ENCODE peak calls at places on chromosome 9, in six cellular contexts. C is foreskin fibroblast, D is IMR-90, V is mucosa of descending colon, E is lung, F is progenitor cell of endocrine pancreas. B is an unnamed sample.

GRCh38 chr9:29691758-29692407 is 2118.6 kb upstream of the C9orf72 start:
- DNase-seq in F (no peak), C (peak), E (no peak), V (no peak), D (no peak), B (peak)

GRCh38 chr9:135282001-135282731 is 194.7 kb downstream of the OLFM1 start:
- DNase-seq in D (no peak), F (no peak), E (peak), C (peak), V (peak), B (no peak)

GRCh38 chr9:108185613-108186012 is 670.2 kb downstream of the ACTL7B start:
- DNase-seq in V (no peak), C (no peak), E (no peak), D (no peak), F (no peak), B (no peak)

GRCh38 chr9:92759990-92760893 is 4.4 kb downstream of the BICD2 start:
- DNase-seq in V (no peak), E (peak), C (peak), D (no peak), F (no peak), B (no peak)

GRCh38 chr9:117470455-117470854 is 55.6 kb upstream of the ASTN2 start:
- DNase-seq in E (no peak), V (no peak), C (no peak), F (no peak), D (no peak), B (no peak)

GRCh38 chr9:93577940-93578682 is 1.7 kb downstream of the PHF2 start:
- DNase-seq in D (no peak), E (no peak), F (no peak), V (no peak), C (peak), B (no peak)

GRCh38 chr9:96161819-96162218 is 140.2 kb downstream of the HSD17B3 start:
- DNase-seq in C (no peak), D (no peak), F (no peak), V (no peak), E (no peak), B (no peak)

GRCh38 chr9:130997925-130998595 is 10.9 kb upstream of the LAMC3 start:
- DNase-seq in C (peak), F (peak), E (peak), D (peak), V (peak), B (peak)

GRCh38 chr9:133509179-133510083 is 15.3 kb downstream of the MYMK start:
- DNase-seq in D (no peak), C (no peak), E (no peak), F (no peak), V (peak), B (no peak)

GRCh38 chr9:122134822-122135528 is 24.6 kb downstream of the NDUFA8 start:
- DNase-seq in C (peak), F (no peak), V (no peak), E (no peak), D (peak), B (no peak)

GRCh38 chr9:96413312-96414221 is 4.6 kb downstream of the ZNF367 start:
- DNase-seq in E (no peak), C (no peak), V (peak), D (no peak), F (no peak), B (no peak)

GRCh38 chr9:132169672-132170392 is 8.0 kb downstream of the NTNG2 start:
- DNase-seq in E (peak), F (peak), C (peak), D (peak), V (peak), B (peak)

GRCh38 chr9:121844090-121844489 is 192.7 kb downstream of the DAB2IP start:
- DNase-seq in V (no peak), C (no peak), D (no peak), E (no peak), F (no peak), B (peak)

GRCh38 chr9:134994926-134995791 is 77.4 kb upstream of the FCN1 start:
- DNase-seq in C (no peak), F (no peak), V (no peak), E (no peak), D (no peak), B (no peak)

DNA sequence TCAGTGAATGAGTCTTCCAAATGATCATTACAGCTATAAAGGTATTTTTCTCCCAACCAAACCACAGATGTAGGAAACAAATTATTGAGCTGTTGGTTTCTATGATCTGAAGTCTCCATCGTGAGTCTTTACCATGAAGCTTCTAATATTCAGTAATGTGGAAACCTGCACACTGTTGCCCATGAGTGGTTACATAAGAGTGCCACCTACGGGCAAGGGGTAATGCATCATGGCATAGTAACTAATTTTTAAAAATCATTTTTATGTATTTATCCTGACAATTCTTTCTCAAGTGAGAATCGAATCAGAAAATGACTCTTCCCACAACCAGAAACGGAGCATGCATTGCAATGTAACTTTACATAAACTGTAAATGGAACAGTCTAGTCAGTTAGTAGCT is 282.5 kb upstream of the SMARCA2 start:
- DNase-seq in E (no peak), F (no peak), D (no peak), C (no peak), V (no peak), B (no peak)
- TF ChIP-seq CTCF in E (no peak), F (no peak), D (no peak), C (no peak), V (no peak), B (no peak)

GRCh38 chr9:4297151-4297794 is 2.6 kb downstream of the GLIS3 start:
- DNase-seq in C (peak), F (no peak), E (peak), D (peak), V (peak), B (peak)
- TF ChIP-seq CTCF in C (peak), F (peak), E (no peak), D (peak), V (no peak), B (peak)

GRCh38 chr9:68685213-68685612 is 19.8 kb upstream of the PIP5K1B start:
- DNase-seq in C (no peak), E (no peak), F (no peak), V (no peak), D (no peak), B (no peak)

GRCh38 chr9:68690088-68690487 is 15.0 kb upstream of the PIP5K1B start:
- DNase-seq in C (no peak), E (peak), F (no peak), V (no peak), D (no peak), B (no peak)

GRCh38 chr9:68683433-68683832 is 21.6 kb upstream of the PIP5K1B start:
- DNase-seq in F (no peak), V (no peak), C (no peak), E (no peak), D (no peak), B (no peak)

GRCh38 chr9:68685770-68686169 is 19.3 kb upstream of the PIP5K1B start:
- DNase-seq in C (no peak), F (no peak), E (peak), D (no peak), V (peak), B (no peak)
- TF ChIP-seq CTCF in C (no peak), F (peak), E (no peak), D (peak), V (peak), B (peak)

GRCh38 chr9:74771262-74771585 is 116.5 kb downstream of the TRPM6 start:
- DNase-seq in D (no peak), E (no peak), V (no peak), C (no peak), F (no peak), B (no peak)
- TF ChIP-seq CTCF in D (no peak), E (no peak), V (no peak), C (no peak), F (no peak), B (peak)

DNA sequence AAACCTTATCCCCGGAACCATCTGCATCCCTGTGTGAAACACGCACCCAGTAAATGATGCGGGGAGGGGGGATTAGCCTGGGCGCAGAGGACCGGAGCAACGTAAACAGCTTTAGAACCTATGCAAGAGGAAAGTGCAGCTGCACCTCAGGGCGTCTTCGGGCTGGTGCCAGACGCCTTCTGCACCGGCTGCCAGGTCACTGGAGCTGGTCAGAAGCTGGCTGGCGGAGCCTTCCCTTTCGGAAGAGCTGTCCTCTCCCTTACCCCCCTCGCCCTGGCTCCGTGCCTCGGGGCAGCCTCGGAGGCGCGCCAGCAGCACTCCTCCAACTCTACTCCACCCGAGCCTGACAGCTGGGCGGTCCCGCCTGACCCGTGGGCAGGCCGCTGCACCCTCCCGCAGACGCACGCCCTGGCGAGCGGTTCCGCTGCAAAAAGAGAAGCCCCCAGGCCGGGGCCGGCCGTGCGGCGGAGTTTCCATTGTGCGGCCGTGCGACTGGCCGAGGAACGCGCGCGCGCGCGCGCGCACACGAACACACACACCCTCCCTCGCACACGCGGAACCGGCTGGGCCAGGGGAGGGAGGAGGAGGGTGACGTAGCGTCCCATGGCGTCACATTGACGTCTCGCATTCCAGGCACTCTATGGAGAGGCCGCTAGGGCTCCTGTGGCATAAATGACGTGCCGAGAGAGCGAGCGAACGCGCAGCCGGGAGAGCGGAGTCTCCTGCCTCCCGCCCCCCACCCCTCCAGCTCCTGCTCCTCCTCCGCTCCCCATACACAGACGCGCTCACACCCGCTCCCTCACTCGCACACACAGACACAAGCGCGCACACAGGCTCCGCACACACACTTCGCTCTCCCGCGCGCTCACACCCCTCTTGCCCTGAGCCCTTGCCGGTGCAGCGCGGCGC is at the start of gene NR4A3:
- DNase-seq in E (peak), F (peak), V (peak), C (peak), D (peak), B (peak)
- TF ChIP-seq CTCF in E (peak), F (peak), V (no peak), C (no peak), D (peak), B (peak)

DNA sequence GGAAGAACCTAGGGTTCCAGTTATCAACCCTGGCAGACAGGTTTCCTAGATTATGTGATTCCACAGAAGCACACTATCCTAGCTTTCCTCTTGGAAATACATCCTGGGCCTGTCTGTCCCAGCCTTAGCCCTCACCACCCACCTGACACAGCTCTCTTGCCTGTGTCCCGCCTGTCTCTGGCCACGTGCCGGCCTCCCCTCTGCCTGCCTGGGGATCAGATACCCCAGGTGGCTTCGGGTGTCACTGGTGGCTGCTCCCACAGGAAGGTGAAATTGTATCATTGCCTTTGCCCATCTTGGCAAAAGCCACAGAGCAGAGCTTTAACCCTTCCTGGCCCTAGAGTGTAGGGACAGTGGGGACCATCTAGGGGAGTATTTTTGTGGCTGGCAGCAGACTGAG is 6.2 kb downstream of the COL27A1 start:
- DNase-seq in F (no peak), C (no peak), E (no peak), D (no peak), V (no peak), B (no peak)
- TF ChIP-seq CTCF in F (no peak), C (no peak), E (no peak), D (no peak), V (no peak), B (no peak)

DNA sequence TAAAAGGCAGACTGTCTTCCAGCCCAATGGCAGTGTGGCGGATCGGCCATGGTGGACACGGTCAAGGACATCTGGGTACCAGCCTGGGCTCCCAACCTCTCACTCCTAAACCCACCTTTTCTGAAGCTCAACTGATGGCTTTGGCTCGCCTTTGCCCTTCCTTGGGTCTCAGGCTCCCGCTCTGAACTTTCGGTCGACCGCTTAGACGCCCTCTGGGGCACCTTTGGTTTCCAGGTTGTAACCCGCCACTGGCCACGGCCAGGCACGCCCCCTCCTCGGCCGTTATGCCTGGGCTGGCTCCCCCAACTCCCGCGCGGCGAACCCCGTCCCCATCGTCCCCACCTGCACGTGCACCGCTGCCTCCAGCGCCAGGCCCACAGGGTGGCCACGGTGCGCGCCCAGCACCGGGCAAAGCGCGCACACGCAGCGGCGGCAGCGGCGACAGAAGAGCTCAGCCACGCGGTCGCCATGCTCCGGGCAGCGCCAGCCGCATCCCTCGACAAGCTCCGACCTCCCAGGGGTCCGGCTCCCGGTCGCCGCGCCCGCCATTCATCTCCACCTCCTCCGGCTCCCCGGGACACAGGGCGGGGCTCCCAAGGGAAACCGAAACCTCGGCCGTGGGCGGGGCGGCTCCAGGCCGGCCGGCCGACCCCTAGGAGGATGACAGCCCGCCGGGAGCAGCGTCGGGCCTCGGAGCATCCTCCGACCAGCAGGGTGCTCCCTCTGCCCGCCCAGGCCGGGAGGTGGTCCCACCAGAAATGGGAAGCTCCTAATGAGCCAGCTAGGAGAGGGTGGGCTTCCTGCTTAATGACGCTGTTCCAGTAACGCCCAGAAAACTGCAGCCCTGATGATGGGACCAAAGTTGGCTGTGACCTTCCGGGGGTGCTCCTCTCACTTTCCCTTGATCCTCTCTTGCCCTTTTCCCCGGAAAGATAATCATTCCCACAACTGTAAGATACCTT is at the start of gene TRIM14:
- DNase-seq in D (peak), E (peak), V (peak), C (peak), F (peak), B (peak)
- TF ChIP-seq CTCF in D (peak), E (peak), V (no peak), C (peak), F (no peak), B (peak)